ENCODE peak calls at places on chromosomes 5 and 9, in five cellular contexts. One of them, this sample, is unnamed.

GRCh38 chr5:38069360-38069759 is 189.0 kb upstream of the EGFLAM start:
- DNase-seq in HT1080: peak
- DNase-seq in GM12865: no peak
- DNase-seq in LHCN-M2: peak
- DNase-seq in HCT116: no peak
- DNase-seq in this sample: no peak

GRCh38 chr5:3325811-3326568 is 269.6 kb upstream of the IRX1 start:
- DNase-seq in GM12865: no peak
- DNase-seq in HCT116: no peak
- DNase-seq in HT1080: no peak
- DNase-seq in LHCN-M2: no peak
- DNase-seq in this sample: no peak

GRCh38 chr5:173410459-173411233 is 82.4 kb upstream of the STC2 start:
- DNase-seq in HT1080: no peak
- DNase-seq in HCT116: no peak
- DNase-seq in LHCN-M2: no peak
- DNase-seq in GM12865: no peak
- DNase-seq in this sample: no peak

GRCh38 chr9:127395491-127396252 is 1.3 kb upstream of the SLC2A8 start:
- DNase-seq in LHCN-M2: no peak
- DNase-seq in GM12865: no peak
- DNase-seq in HCT116: no peak
- DNase-seq in HT1080: peak
- DNase-seq in this sample: no peak

GRCh38 chr9:131650254-131650653 is 89.6 kb downstream of the RAPGEF1 start:
- DNase-seq in LHCN-M2: peak
- DNase-seq in HT1080: no peak
- DNase-seq in GM12865: no peak
- DNase-seq in HCT116: no peak
- DNase-seq in this sample: no peak

GRCh38 chr9:21991039-21991959 is 2.9 kb downstream of the CDKN2A start:
- DNase-seq in GM12865: no peak
- DNase-seq in LHCN-M2: no peak
- DNase-seq in HCT116: no peak
- DNase-seq in HT1080: no peak
- DNase-seq in this sample: no peak

GRCh38 chr9:69036319-69036718 is 767 bp downstream of the FXN start:
- DNase-seq in LHCN-M2: no peak
- DNase-seq in HT1080: no peak
- DNase-seq in HCT116: no peak
- DNase-seq in GM12865: peak
- DNase-seq in this sample: peak

GRCh38 chr5:10018670-10019069 is 231.0 kb downstream of the ATPSCKMT start:
- DNase-seq in HT1080: peak
- DNase-seq in HCT116: no peak
- DNase-seq in LHCN-M2: peak
- DNase-seq in GM12865: no peak
- DNase-seq in this sample: no peak

GRCh38 chr5:74538206-74538661 is 102.3 kb downstream of the ENC1 start:
- DNase-seq in LHCN-M2: peak
- DNase-seq in GM12865: no peak
- DNase-seq in HT1080: no peak
- DNase-seq in HCT116: no peak
- DNase-seq in this sample: no peak

GRCh38 chr9:37574241-37574721 is 1.9 kb downstream of the FBXO10 start:
- DNase-seq in HT1080: no peak
- DNase-seq in GM12865: no peak
- DNase-seq in HCT116: no peak
- DNase-seq in LHCN-M2: peak
- DNase-seq in this sample: no peak

GRCh38 chr5:88732181-88732633 is 150.8 kb downstream of the MEF2C start:
- DNase-seq in GM12865: peak
- DNase-seq in HT1080: no peak
- DNase-seq in LHCN-M2: no peak
- DNase-seq in HCT116: no peak
- DNase-seq in this sample: no peak

GRCh38 chr9:570187-570586 is 271.3 kb upstream of the DMRT1 start:
- DNase-seq in GM12865: no peak
- DNase-seq in HT1080: no peak
- DNase-seq in LHCN-M2: no peak
- DNase-seq in HCT116: no peak
- DNase-seq in this sample: no peak

GRCh38 chr5:100902406-100903035 is 561 bp downstream of the ST8SIA4 start:
- DNase-seq in HCT116: no peak
- DNase-seq in LHCN-M2: peak
- DNase-seq in GM12865: peak
- DNase-seq in HT1080: no peak
- DNase-seq in this sample: no peak

GRCh38 chr9:16150501-16150900 is 597.7 kb downstream of the CCDC171 start:
- DNase-seq in HCT116: no peak
- DNase-seq in HT1080: no peak
- DNase-seq in GM12865: no peak
- DNase-seq in LHCN-M2: no peak
- DNase-seq in this sample: no peak

GRCh38 chr9:88651682-88652633 is 117.0 kb downstream of the NXNL2 start:
- DNase-seq in HT1080: peak
- DNase-seq in GM12865: no peak
- DNase-seq in LHCN-M2: peak
- DNase-seq in HCT116: no peak
- DNase-seq in this sample: no peak

GRCh38 chr5:157511656-157512644 is 51.9 kb downstream of the NIPAL4 start:
- DNase-seq in GM12865: no peak
- DNase-seq in HCT116: peak
- DNase-seq in LHCN-M2: peak
- DNase-seq in HT1080: peak
- DNase-seq in this sample: no peak

GRCh38 chr9:35731415-35732184 is 395 bp downstream of the TLN1 start:
- DNase-seq in HT1080: no peak
- DNase-seq in GM12865: no peak
- DNase-seq in LHCN-M2: peak
- DNase-seq in HCT116: no peak
- DNase-seq in this sample: no peak

GRCh38 chr5:3736926-3737325 is 141.3 kb downstream of the IRX1 start:
- DNase-seq in HT1080: no peak
- DNase-seq in GM12865: no peak
- DNase-seq in LHCN-M2: no peak
- DNase-seq in HCT116: no peak
- DNase-seq in this sample: no peak

GRCh38 chr9:128946945-128947422 is 419 bp downstream of the DOLK start:
- DNase-seq in HT1080: no peak
- DNase-seq in HCT116: no peak
- DNase-seq in LHCN-M2: peak
- DNase-seq in GM12865: peak
- DNase-seq in this sample: no peak

GRCh38 chr5:80083115-80083890 is 48.2 kb downstream of the THBS4 start:
- DNase-seq in HT1080: peak
- DNase-seq in HCT116: peak
- DNase-seq in GM12865: peak
- DNase-seq in LHCN-M2: peak
- DNase-seq in this sample: peak

GRCh38 chr5:142425286-142426065 is 100.7 kb upstream of the SPRY4 start:
- DNase-seq in LHCN-M2: no peak
- DNase-seq in HCT116: no peak
- DNase-seq in GM12865: no peak
- DNase-seq in HT1080: no peak
- DNase-seq in this sample: no peak

GRCh38 chr9:22976454-22976853 is 529.8 kb downstream of the DMRTA1 start:
- DNase-seq in HT1080: peak
- DNase-seq in LHCN-M2: peak
- DNase-seq in GM12865: no peak
- DNase-seq in HCT116: no peak
- DNase-seq in this sample: no peak

GRCh38 chr5:134449167-134449566 is 37.5 kb upstream of the CDKN2AIPNL start:
- DNase-seq in HT1080: no peak
- DNase-seq in HCT116: no peak
- DNase-seq in LHCN-M2: no peak
- DNase-seq in GM12865: no peak
- DNase-seq in this sample: no peak

GRCh38 chr5:5687113-5687512 is 264.6 kb downstream of the ICE1 start:
- DNase-seq in GM12865: no peak
- DNase-seq in HT1080: no peak
- DNase-seq in LHCN-M2: no peak
- DNase-seq in HCT116: no peak
- DNase-seq in this sample: no peak

GRCh38 chr5:124027441-124027840 is 515.5 kb downstream of the CSNK1G3 start:
- DNase-seq in GM12865: no peak
- DNase-seq in HCT116: no peak
- DNase-seq in LHCN-M2: no peak
- DNase-seq in HT1080: no peak
- DNase-seq in this sample: no peak

GRCh38 chr9:12716823-12717222 is 23.6 kb downstream of the TYRP1 start:
- DNase-seq in HCT116: no peak
- DNase-seq in HT1080: peak
- DNase-seq in LHCN-M2: no peak
- DNase-seq in GM12865: no peak
- DNase-seq in this sample: no peak

GRCh38 chr9:99057665-99058625 is 47.0 kb upstream of the TGFBR1 start:
- DNase-seq in GM12865: peak
- DNase-seq in HCT116: no peak
- DNase-seq in LHCN-M2: peak
- DNase-seq in HT1080: peak
- DNase-seq in this sample: peak

GRCh38 chr5:86786955-86787354 is 169.2 kb downstream of the COX7C start:
- DNase-seq in HT1080: no peak
- DNase-seq in GM12865: no peak
- DNase-seq in HCT116: no peak
- DNase-seq in LHCN-M2: no peak
- DNase-seq in this sample: no peak

This sample was measured in GM13977.